ENCODE peak calls at places on chromosomes 11 and 22, in seven cellular contexts. L, Z, C, N, O, P and D are unnamed samples.

GRCh38 chr22:19164425-19164824 is 14.1 kb downstream of the SLC25A1 start:
- DNase-seq in L (no peak), Z (no peak), C (no peak), N (no peak), O (no peak), P (no peak), D (no peak)

GRCh38 chr11:35364101-35364780 is 55.1 kb downstream of the SLC1A2 start:
- DNase-seq in L (no peak), Z (no peak), C (no peak), N (no peak), O (no peak), P (no peak), D (peak)

GRCh38 chr11:396511-396947 is 2.5 kb downstream of the PKP3 start:
- DNase-seq in L (no peak), Z (peak), C (no peak), N (no peak), O (no peak), P (no peak), D (peak)

GRCh38 chr11:48013269-48013901 is 33.0 kb downstream of the PTPRJ start:
- DNase-seq in L (no peak), Z (peak), C (no peak), N (peak), O (no peak), P (no peak), D (no peak)

GRCh38 chr11:121655481-121656332 is 202.9 kb upstream of the SORL1-AS1 start:
- DNase-seq in L (peak), Z (peak), C (peak), N (peak), O (peak), P (peak), D (peak)

GRCh38 chr11:83257638-83258229 is 28.4 kb downstream of the CCDC90B start:
- DNase-seq in L (no peak), Z (no peak), C (no peak), N (no peak), O (no peak), P (no peak), D (no peak)

GRCh38 chr11:112097734-112098528 is 11.3 kb downstream of the SDHD start:
- DNase-seq in L (no peak), Z (no peak), C (no peak), N (no peak), O (no peak), P (no peak), D (no peak)

GRCh38 chr22:46040471-46041465 is 63.8 kb upstream of the WNT7B start:
- DNase-seq in L (no peak), Z (no peak), C (no peak), N (no peak), O (no peak), P (no peak), D (peak)

GRCh38 chr11:100753144-100753543 is 66.1 kb downstream of the ARHGAP42 start:
- DNase-seq in L (no peak), Z (no peak), C (no peak), N (no peak), O (no peak), P (no peak), D (no peak)

GRCh38 chr11:76419896-76420295 is 24.9 kb upstream of the EMSY start:
- DNase-seq in L (no peak), Z (peak), C (no peak), N (no peak), O (no peak), P (no peak), D (no peak)

GRCh38 chr11:12762696-12763324 is 88.6 kb downstream of the TEAD1 start:
- DNase-seq in L (no peak), Z (no peak), C (no peak), N (no peak), O (no peak), P (peak), D (no peak)

GRCh38 chr11:17314904-17315426 is 36.6 kb upstream of the NCR3LG1 start:
- DNase-seq in L (no peak), Z (no peak), C (no peak), N (no peak), O (no peak), P (no peak), D (no peak)

GRCh38 chr11:94649925-94650623 is 82.9 kb downstream of the PIWIL4 start:
- DNase-seq in L (no peak), Z (no peak), C (no peak), N (no peak), O (no peak), P (no peak), D (no peak)

GRCh38 chr11:76673164-76674142 is 2.9 kb upstream of the LRRC32 start:
- DNase-seq in L (no peak), Z (no peak), C (no peak), N (no peak), O (no peak), P (no peak), D (no peak)

GRCh38 chr11:132032555-132032954 is 662.1 kb downstream of the NTM start:
- DNase-seq in L (no peak), Z (no peak), C (no peak), N (no peak), O (no peak), P (no peak), D (peak)

GRCh38 chr11:1899100-1899499 is 7.4 kb upstream of the PRR33 start:
- DNase-seq in L (no peak), Z (no peak), C (no peak), N (no peak), O (no peak), P (no peak), D (no peak)